ENCODE peak calls at places on chromosomes 12 and 14, in nine cellular contexts. B is stimulated activated CD4-positive, alpha-beta T cell treated with anti-CD3 and anti-CD28 coated beads, Interleukin-2, amount 100 ng/mL, for 48 hours; P is tibial nerve; F is Panc1; C is colonic mucosa; R is CD4-positive, alpha-beta T cell; V is HS-27A; O is T follicular helper cell; K is HT1080. N is an unnamed sample.

GRCh38 chr14:54329082-54329695 is 67.6 kb upstream of the CDKN3 start:
- DNase-seq in R (no peak), C (peak; percentile 41), K (peak; percentile 70), P (peak; percentile 48), V (peak; percentile 46), O (no peak), F (peak; percentile 22), B (peak; percentile 4), N (no peak)

GRCh38 chr12:16323010-16323409 is 24.4 kb upstream of the MGST1 start:
- DNase-seq in F (no peak), P (no peak), K (no peak), C (no peak), O (no peak), V (peak; percentile 36), R (no peak), B (no peak), N (no peak)

GRCh38 chr14:74438351-74438915 is 12.4 kb upstream of the SYNDIG1L start:
- DNase-seq in F (no peak), R (no peak), O (no peak), C (no peak), K (no peak), V (no peak), B (no peak), P (no peak), N (no peak)

GRCh38 chr12:120720234-120720968 is 5.2 kb upstream of the ACADS start:
- DNase-seq in O (no peak), P (no peak), F (no peak), K (peak; percentile 43), C (peak; percentile 34), V (no peak), B (no peak), R (no peak), N (no peak)

GRCh38 chr12:50699940-50700339 is 64.0 kb upstream of the ATF1 start:
- DNase-seq in V (no peak), C (no peak), O (no peak), F (no peak), P (no peak), R (no peak), B (no peak), K (no peak), N (no peak)

GRCh38 chr12:91978143-91978542 is 167.5 kb downstream of the BTG1 start:
- DNase-seq in V (no peak), O (peak; percentile 38), B (no peak), F (no peak), P (no peak), K (peak; percentile 13), C (no peak), R (peak; percentile 45), N (peak; percentile 21)

GRCh38 chr12:49137476-49137875 is 6.3 kb upstream of the TUBA1B start:
- DNase-seq in F (no peak), C (no peak), B (no peak), K (no peak), P (no peak), V (no peak), R (no peak), O (no peak), N (no peak)

GRCh38 chr12:110689002-110689600 is at the start of gene HVCN1:
- DNase-seq in F (no peak), P (peak; percentile 35), C (peak; percentile 61), B (peak; percentile 31), R (no peak), V (no peak), K (no peak), O (peak; percentile 14), N (peak; percentile 32)

GRCh38 chr14:75222208-75222701 is 45.8 kb upstream of the TMED10 start:
- DNase-seq in R (no peak), C (no peak), F (no peak), V (peak; percentile 41), P (no peak), B (no peak), K (peak; percentile 92), O (no peak), N (no peak)

N was measured in T-helper 9 cell.